ENCODE peak calls at places on chromosomes 11 and 22, in seven cellular contexts. M is OCI-LY7, N is body of pancreas, A is fibroblast of lung, P is left ventricle myocardium inferior, W is endothelial cell of umbilical vein, S is cardiac fibroblast. B is an unnamed sample.

GRCh38 chr11:102047305-102047924 is at the start of gene CFAP300:
- DNase-seq in M (peak), N (peak), A (peak), P (peak), W (peak), S (peak), B (peak)

GRCh38 chr11:59866397-59866796 is at the start of gene TCN1:
- DNase-seq in M (no peak), N (no peak), A (peak), P (no peak), W (no peak), S (no peak), B (peak)

GRCh38 chr22:25404923-25405853 is 159.3 kb upstream of the GRK3 start:
- DNase-seq in M (peak), N (peak), A (peak), P (peak), W (no peak), S (peak), B (peak)

GRCh38 chr11:5705688-5706087 is 16.1 kb downstream of the TRIM22 start:
- DNase-seq in M (no peak), N (no peak), A (peak), P (no peak), W (no peak), S (no peak), B (no peak)

GRCh38 chr11:31646206-31646605 is 136.6 kb downstream of the ELP4 start:
- DNase-seq in M (no peak), N (no peak), A (peak), P (no peak), W (no peak), S (peak), B (no peak)

GRCh38 chr11:35193767-35194166 is 54.8 kb downstream of the CD44 start:
- DNase-seq in M (no peak), N (no peak), A (no peak), P (no peak), W (no peak), S (no peak), B (no peak)

GRCh38 chr11:22521226-22521625 is 104.4 kb downstream of the FANCF start:
- DNase-seq in M (no peak), N (no peak), A (peak), P (no peak), W (no peak), S (peak), B (peak)

GRCh38 chr11:46489668-46490560 is 98.3 kb upstream of the CHRM4 start:
- DNase-seq in M (peak), N (peak), A (peak), P (no peak), W (peak), S (peak), B (peak)

GRCh38 chr11:67680701-67681472 is 6.5 kb upstream of the ALDH3B2 start:
- DNase-seq in M (no peak), N (no peak), A (no peak), P (no peak), W (no peak), S (no peak), B (no peak)

GRCh38 chr11:82462588-82462987 is 271.1 kb downstream of the FAM181B start:
- DNase-seq in M (no peak), N (no peak), A (no peak), P (no peak), W (no peak), S (no peak), B (no peak)

GRCh38 chr11:6655020-6655789 is 404 bp downstream of the DCHS1 start:
- DNase-seq in M (no peak), N (no peak), A (no peak), P (no peak), W (peak), S (no peak), B (no peak)

GRCh38 chr11:103534191-103534590 is 425.0 kb downstream of the DYNC2H1 start:
- DNase-seq in M (no peak), N (no peak), A (no peak), P (no peak), W (no peak), S (no peak), B (no peak)

GRCh38 chr22:45051419-45051818 is 41.6 kb upstream of the PHF21B start:
- DNase-seq in M (no peak), N (no peak), A (no peak), P (no peak), W (no peak), S (no peak), B (no peak)

GRCh38 chr22:23122992-23123803 is 18.6 kb downstream of the RSPH14 start:
- DNase-seq in M (no peak), N (no peak), A (no peak), P (no peak), W (no peak), S (no peak), B (no peak)

GRCh38 chr11:129075757-129076156 is 116.4 kb downstream of the ARHGAP32 start:
- DNase-seq in M (no peak), N (no peak), A (no peak), P (no peak), W (no peak), S (no peak), B (no peak)

DNA sequence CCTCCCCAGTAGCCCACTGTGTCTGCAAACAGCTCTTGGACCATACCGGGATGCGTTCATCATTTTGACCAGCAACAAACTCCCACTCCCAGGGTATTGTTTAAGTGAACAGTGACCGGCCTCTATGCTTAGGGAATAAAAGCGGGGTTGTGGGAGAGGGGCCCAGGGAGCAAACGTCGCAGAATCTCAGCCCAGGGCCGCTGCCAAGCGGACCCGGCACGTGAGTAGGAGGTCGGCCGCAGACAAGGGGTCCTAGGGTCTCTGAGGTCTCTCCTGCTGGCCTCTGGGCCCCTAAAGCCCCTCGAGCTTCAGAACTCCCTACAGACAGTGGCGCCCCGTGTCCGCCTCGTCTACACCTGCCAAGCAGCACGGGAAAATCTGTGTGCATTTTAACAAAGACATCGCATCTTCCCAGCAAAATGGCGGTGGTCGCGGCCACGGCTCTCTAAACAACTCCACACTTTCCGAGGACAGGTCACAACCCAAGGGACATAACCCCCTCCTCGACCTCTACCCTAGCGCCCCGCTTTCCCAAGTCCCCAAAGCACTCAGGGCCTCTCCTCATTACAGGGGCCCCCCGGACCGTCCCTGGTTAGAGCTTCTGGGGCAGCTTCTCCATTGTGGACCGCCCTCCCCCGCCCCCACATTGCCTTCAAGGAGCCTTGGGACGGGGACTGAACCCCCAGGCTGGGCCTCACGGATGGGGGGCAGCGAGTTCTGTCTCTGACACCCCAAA is 3.9 kb upstream of the GCAT start:
- DNase-seq in M (no peak), N (no peak), A (no peak), P (no peak), W (no peak), S (no peak), B (no peak)
- H3K4me3 ChIP-seq in M (no peak), N (no peak), A (no peak), P (peak), W (no peak), S (no peak), B (no peak)

GRCh38 chr22:49962751-49963646 is 2.4 kb downstream of the PIM3 start:
- DNase-seq in M (no peak), N (peak), A (no peak), P (peak), W (no peak), S (no peak), B (no peak)

GRCh38 chr22:49965291-49966040 is 4.9 kb downstream of the PIM3 start:
- DNase-seq in M (no peak), N (peak), A (no peak), P (peak), W (no peak), S (no peak), B (no peak)

GRCh38 chr22:49964493-49965290 is 4.1 kb downstream of the PIM3 start:
- DNase-seq in M (no peak), N (no peak), A (no peak), P (peak), W (no peak), S (no peak), B (no peak)

GRCh38 chr22:49963647-49964026 is 3.1 kb downstream of the PIM3 start:
- DNase-seq in M (no peak), N (peak), A (no peak), P (peak), W (no peak), S (no peak), B (no peak)

GRCh38 chr22:49964136-49964492 is 3.5 kb downstream of the PIM3 start:
- DNase-seq in M (no peak), N (no peak), A (no peak), P (peak), W (no peak), S (no peak), B (no peak)
- H3K4me3 ChIP-seq in M (peak), N (no peak), A (no peak), P (peak), W (peak), S (no peak), B (no peak)

GRCh38 chr22:20113551-20114310 is 2.2 kb upstream of the RANBP1 start:
- DNase-seq in M (no peak), N (peak), A (no peak), P (peak), W (no peak), S (no peak), B (no peak)

GRCh38 chr22:20111689-20112622 is 3.9 kb upstream of the RANBP1 start:
- DNase-seq in M (no peak), N (peak), A (no peak), P (peak), W (no peak), S (no peak), B (no peak)

GRCh38 chr22:20114506-20115475 is 1.1 kb upstream of the RANBP1 start:
- DNase-seq in M (no peak), N (no peak), A (no peak), P (peak), W (no peak), S (no peak), B (no peak)

GRCh38 chr22:20111045-20111688 is 4.7 kb upstream of the RANBP1 start:
- DNase-seq in M (peak), N (no peak), A (no peak), P (peak), W (peak), S (peak), B (peak)

DNA sequence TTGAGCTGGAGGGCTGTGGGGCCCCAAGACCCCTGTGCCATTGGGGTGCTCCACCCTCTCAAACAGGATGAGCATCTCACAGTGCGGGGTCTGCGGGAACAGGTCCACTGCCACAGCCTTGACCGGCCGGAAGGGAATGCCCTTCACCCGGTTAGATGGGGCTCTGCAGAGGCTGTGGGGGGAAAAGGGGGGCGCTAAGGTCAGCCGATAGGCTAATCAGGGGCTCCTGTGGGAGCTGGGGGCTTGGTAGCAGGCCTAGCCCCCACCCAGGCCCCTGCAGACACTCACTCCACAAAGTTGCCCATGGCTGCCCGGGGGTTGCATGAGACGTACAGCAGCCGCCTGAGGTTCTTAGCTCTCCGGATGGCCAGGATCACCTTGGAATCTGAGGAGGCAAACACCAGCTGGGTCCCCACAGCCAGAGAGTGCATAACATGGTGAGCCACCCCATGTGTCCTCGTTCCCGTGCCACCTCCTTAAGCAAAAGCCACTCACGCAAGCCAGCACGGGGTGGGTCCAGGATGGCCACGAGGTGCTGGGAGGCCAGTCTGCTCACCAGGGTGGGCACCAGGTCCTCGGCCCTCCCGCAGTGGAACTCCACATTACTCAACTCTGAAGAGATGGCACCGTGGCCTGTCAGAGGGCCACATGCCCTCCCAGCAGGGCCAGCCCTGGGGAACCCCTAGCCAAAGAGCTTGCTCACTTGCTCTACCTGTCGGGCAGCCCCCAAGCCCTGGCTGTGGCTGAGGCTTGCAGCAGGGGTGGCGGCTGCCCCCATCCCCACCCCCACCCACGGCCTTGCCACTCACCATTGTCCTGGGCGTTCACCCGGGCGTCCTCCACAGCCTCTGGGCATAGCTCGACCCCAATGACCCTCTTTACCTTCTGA is 3.0 kb upstream of the RANBP1 start:
- DNase-seq in M (no peak), N (no peak), A (no peak), P (peak), W (no peak), S (no peak), B (no peak)
- H3K4me3 ChIP-seq in M (no peak), N (no peak), A (no peak), P (no peak), W (no peak), S (no peak), B (no peak)

GRCh38 chr11:64643927-64644326 is 52.9 kb downstream of the SLC22A12 start:
- DNase-seq in M (no peak), N (no peak), A (no peak), P (no peak), W (no peak), S (no peak), B (no peak)

GRCh38 chr11:64642876-64643257 is 51.8 kb downstream of the SLC22A12 start:
- DNase-seq in M (no peak), N (no peak), A (no peak), P (no peak), W (no peak), S (no peak), B (no peak)

GRCh38 chr11:64643258-64643881 is 52.4 kb downstream of the SLC22A12 start:
- DNase-seq in M (no peak), N (peak), A (no peak), P (no peak), W (no peak), S (no peak), B (no peak)

GRCh38 chr11:64641596-64642417 is 50.8 kb downstream of the SLC22A12 start:
- DNase-seq in M (no peak), N (no peak), A (no peak), P (no peak), W (no peak), S (no peak), B (no peak)

GRCh38 chr11:64642418-64642735 is 51.4 kb downstream of the SLC22A12 start:
- DNase-seq in M (no peak), N (no peak), A (no peak), P (no peak), W (no peak), S (no peak), B (no peak)
- H3K4me3 ChIP-seq in M (no peak), N (no peak), A (no peak), P (peak), W (no peak), S (no peak), B (no peak)

GRCh38 chr11:2390871-2391662 is 9.5 kb upstream of the TSSC4 start:
- DNase-seq in M (peak), N (no peak), A (peak), P (no peak), W (no peak), S (peak), B (peak)
- H3K4me3 ChIP-seq in M (peak), N (no peak), A (no peak), P (no peak), W (no peak), S (no peak), B (no peak)

GRCh38 chr11:70527046-70527395 is 128.7 kb downstream of the CTTN start:
- DNase-seq in M (no peak), N (no peak), A (no peak), P (no peak), W (no peak), S (no peak), B (no peak)

GRCh38 chr11:70527429-70528045 is 129.2 kb downstream of the CTTN start:
- DNase-seq in M (no peak), N (no peak), A (no peak), P (no peak), W (no peak), S (no peak), B (no peak)

GRCh38 chr11:70530010-70530409 is 131.7 kb downstream of the CTTN start:
- DNase-seq in M (no peak), N (no peak), A (no peak), P (no peak), W (no peak), S (no peak), B (no peak)

GRCh38 chr11:70528794-70529580 is 130.7 kb downstream of the CTTN start:
- DNase-seq in M (no peak), N (no peak), A (no peak), P (no peak), W (no peak), S (no peak), B (no peak)

DNA sequence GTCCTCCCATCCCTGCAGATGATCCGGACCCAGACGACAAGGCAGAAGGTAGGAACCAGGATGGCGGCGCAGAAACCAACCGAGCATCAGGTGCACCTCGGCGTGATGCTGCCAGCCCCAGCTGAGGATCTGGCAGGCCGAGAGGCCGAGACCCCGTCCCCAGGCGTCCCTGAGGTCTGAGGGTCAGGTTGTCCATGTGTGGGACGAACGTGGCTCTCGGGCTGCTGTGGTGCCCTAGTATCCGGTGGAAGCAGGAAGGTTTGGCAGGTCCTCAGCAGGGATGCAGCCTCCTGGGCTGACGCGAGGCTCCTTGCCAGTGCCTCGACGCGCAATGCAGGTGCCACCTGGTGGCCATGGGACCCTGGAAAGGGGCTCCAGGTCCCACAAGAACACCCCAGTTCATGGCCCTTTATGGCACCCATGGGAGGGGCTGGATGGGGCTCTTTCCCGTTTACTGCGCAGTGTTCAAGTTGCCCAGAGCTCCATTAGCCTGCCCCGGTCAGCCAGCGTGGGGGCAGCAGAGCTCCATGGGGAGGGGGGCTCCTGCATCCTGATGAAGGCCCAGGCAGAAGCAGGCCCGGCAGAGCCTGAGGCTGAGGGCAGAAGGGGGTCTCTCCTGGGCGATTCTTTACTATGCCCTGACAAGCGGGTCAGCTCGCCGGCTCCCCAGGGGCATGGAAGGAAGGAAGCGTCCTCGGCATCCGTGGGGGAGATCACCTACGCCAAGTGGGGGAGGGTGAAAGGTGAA is 129.9 kb downstream of the CTTN start:
- DNase-seq in M (no peak), N (no peak), A (no peak), P (no peak), W (no peak), S (no peak), B (no peak)
- H3K4me3 ChIP-seq in M (no peak), N (no peak), A (no peak), P (no peak), W (no peak), S (no peak), B (no peak)

B was measured in NB4.